ENCODE peak calls at places on chromosomes 3 and 15, in nine cellular contexts. One of them, this sample, is unnamed.
A peak's percentile ranks its signal among the peaks of the same experiment; 100 is the strongest.

GRCh38 chr3:54251705-54252104 is 129.4 kb downstream of the CACNA2D3 start:
- DNase-seq in HCT116: no peak
- DNase-seq in fibroblast of lung: no peak
- DNase-seq in GM23248: no peak
- DNase-seq in heart right ventricle: no peak
- DNase-seq in left ventricle myocardium inferior: no peak
- DNase-seq in breast epithelium: no peak
- DNase-seq in DND-41: no peak
- DNase-seq in dorsolateral prefrontal cortex: no peak
- DNase-seq in this sample: no peak

GRCh38 chr15:22786868-22787698 is 639 bp downstream of the NIPA1 start:
- DNase-seq in left ventricle myocardium inferior: no peak
- DNase-seq in HCT116: no peak
- DNase-seq in GM23248: peak; percentile 54
- DNase-seq in heart right ventricle: peak; percentile 26
- DNase-seq in dorsolateral prefrontal cortex: no peak
- DNase-seq in breast epithelium: no peak
- DNase-seq in DND-41: peak; percentile 24
- DNase-seq in fibroblast of lung: peak; percentile 15
- DNase-seq in this sample: peak; percentile 26

GRCh38 chr3:117146571-117146970 is 437.0 kb downstream of the TUSC7 start:
- DNase-seq in fibroblast of lung: no peak
- DNase-seq in GM23248: no peak
- DNase-seq in dorsolateral prefrontal cortex: no peak
- DNase-seq in breast epithelium: no peak
- DNase-seq in HCT116: no peak
- DNase-seq in heart right ventricle: no peak
- DNase-seq in left ventricle myocardium inferior: no peak
- DNase-seq in DND-41: no peak
- DNase-seq in this sample: no peak

GRCh38 chr15:92725171-92725570 is 69.6 kb upstream of the FAM174B start:
- DNase-seq in heart right ventricle: no peak
- DNase-seq in dorsolateral prefrontal cortex: no peak
- DNase-seq in left ventricle myocardium inferior: no peak
- DNase-seq in DND-41: no peak
- DNase-seq in GM23248: peak; percentile 36
- DNase-seq in HCT116: no peak
- DNase-seq in fibroblast of lung: no peak
- DNase-seq in breast epithelium: no peak
- DNase-seq in this sample: no peak

GRCh38 chr3:159776779-159777178 is 211.9 kb upstream of the IL12A start:
- DNase-seq in heart right ventricle: no peak
- DNase-seq in GM23248: peak; percentile 28
- DNase-seq in DND-41: no peak
- DNase-seq in dorsolateral prefrontal cortex: no peak
- DNase-seq in fibroblast of lung: no peak
- DNase-seq in HCT116: no peak
- DNase-seq in left ventricle myocardium inferior: peak; percentile 42
- DNase-seq in breast epithelium: no peak
- DNase-seq in this sample: no peak

GRCh38 chr3:156174229-156174847 is 54.0 kb downstream of the KCNAB1 start:
- DNase-seq in GM23248: peak; percentile 71
- DNase-seq in DND-41: no peak
- DNase-seq in HCT116: peak; percentile 16
- DNase-seq in left ventricle myocardium inferior: no peak
- DNase-seq in dorsolateral prefrontal cortex: no peak
- DNase-seq in breast epithelium: no peak
- DNase-seq in heart right ventricle: no peak
- DNase-seq in fibroblast of lung: peak; percentile 36
- DNase-seq in this sample: no peak

GRCh38 chr15:66292261-66293084 is 895 bp upstream of the DIS3L start:
- DNase-seq in heart right ventricle: no peak
- DNase-seq in GM23248: no peak
- DNase-seq in breast epithelium: no peak
- DNase-seq in HCT116: no peak
- DNase-seq in dorsolateral prefrontal cortex: no peak
- DNase-seq in left ventricle myocardium inferior: no peak
- DNase-seq in fibroblast of lung: no peak
- DNase-seq in DND-41: peak; percentile 15
- DNase-seq in this sample: no peak

GRCh38 chr15:85905626-85906025 is 110.9 kb upstream of the KLHL25 start:
- DNase-seq in fibroblast of lung: no peak
- DNase-seq in heart right ventricle: no peak
- DNase-seq in GM23248: no peak
- DNase-seq in left ventricle myocardium inferior: no peak
- DNase-seq in HCT116: no peak
- DNase-seq in breast epithelium: no peak
- DNase-seq in DND-41: no peak
- DNase-seq in dorsolateral prefrontal cortex: no peak
- DNase-seq in this sample: no peak

GRCh38 chr15:67917037-67917436 is 77.2 kb upstream of the RNU6-1 start:
- DNase-seq in GM23248: peak; percentile 12
- DNase-seq in heart right ventricle: peak; percentile 38
- DNase-seq in breast epithelium: no peak
- DNase-seq in HCT116: no peak
- DNase-seq in DND-41: no peak
- DNase-seq in left ventricle myocardium inferior: peak; percentile 35
- DNase-seq in fibroblast of lung: no peak
- DNase-seq in dorsolateral prefrontal cortex: no peak
- DNase-seq in this sample: peak; percentile 33

GRCh38 chr3:16606398-16606797 is 1.2 kb upstream of the DAZL start:
- DNase-seq in fibroblast of lung: no peak
- DNase-seq in heart right ventricle: no peak
- DNase-seq in breast epithelium: no peak
- DNase-seq in HCT116: no peak
- DNase-seq in dorsolateral prefrontal cortex: no peak
- DNase-seq in GM23248: peak; percentile 7
- DNase-seq in DND-41: no peak
- DNase-seq in left ventricle myocardium inferior: no peak
- DNase-seq in this sample: no peak

GRCh38 chr3:112770026-112770626 is 76.5 kb downstream of the CD200R1L start:
- DNase-seq in dorsolateral prefrontal cortex: no peak
- DNase-seq in DND-41: no peak
- DNase-seq in heart right ventricle: peak; percentile 27
- DNase-seq in HCT116: peak; percentile 10
- DNase-seq in fibroblast of lung: peak; percentile 65
- DNase-seq in GM23248: peak; percentile 94
- DNase-seq in left ventricle myocardium inferior: peak; percentile 51
- DNase-seq in breast epithelium: no peak
- DNase-seq in this sample: no peak

GRCh38 chr15:91548588-91548987 is 304.9 kb upstream of the SLCO3A1 start:
- DNase-seq in fibroblast of lung: peak; percentile 12
- DNase-seq in heart right ventricle: peak; percentile 39
- DNase-seq in GM23248: no peak
- DNase-seq in HCT116: no peak
- DNase-seq in left ventricle myocardium inferior: peak; percentile 53
- DNase-seq in breast epithelium: no peak
- DNase-seq in DND-41: no peak
- DNase-seq in dorsolateral prefrontal cortex: no peak
- DNase-seq in this sample: no peak

GRCh38 chr3:188439080-188439479 is 285.1 kb downstream of the LPP start:
- DNase-seq in left ventricle myocardium inferior: no peak
- DNase-seq in fibroblast of lung: no peak
- DNase-seq in DND-41: peak; percentile 48
- DNase-seq in heart right ventricle: no peak
- DNase-seq in breast epithelium: no peak
- DNase-seq in HCT116: no peak
- DNase-seq in dorsolateral prefrontal cortex: no peak
- DNase-seq in GM23248: no peak
- DNase-seq in this sample: no peak

GRCh38 chr3:137572931-137573330 is 191.2 kb upstream of the SOX14 start:
- DNase-seq in left ventricle myocardium inferior: no peak
- DNase-seq in GM23248: no peak
- DNase-seq in breast epithelium: no peak
- DNase-seq in DND-41: no peak
- DNase-seq in fibroblast of lung: no peak
- DNase-seq in HCT116: no peak
- DNase-seq in dorsolateral prefrontal cortex: no peak
- DNase-seq in heart right ventricle: no peak
- DNase-seq in this sample: no peak

GRCh38 chr15:101437618-101438481 is 51.7 kb downstream of the PCSK6 start:
- DNase-seq in dorsolateral prefrontal cortex: no peak
- DNase-seq in left ventricle myocardium inferior: no peak
- DNase-seq in GM23248: no peak
- DNase-seq in fibroblast of lung: no peak
- DNase-seq in HCT116: no peak
- DNase-seq in breast epithelium: no peak
- DNase-seq in DND-41: no peak
- DNase-seq in heart right ventricle: no peak
- DNase-seq in this sample: no peak
- H3K27ac ChIP-seq in dorsolateral prefrontal cortex: peak overlapping the region; percentile 63
- H3K27ac ChIP-seq in left ventricle myocardium inferior: peak overlapping the region; percentile 79
- H3K27ac ChIP-seq in GM23248: no peak overlapping the region
- H3K27ac ChIP-seq in fibroblast of lung: no peak overlapping the region
- H3K27ac ChIP-seq in HCT116: no peak overlapping the region
- H3K27ac ChIP-seq in breast epithelium: peak overlapping the region; percentile 41
- H3K27ac ChIP-seq in DND-41: no peak overlapping the region
- H3K27ac ChIP-seq in heart right ventricle: no peak overlapping the region
- H3K27ac ChIP-seq in this sample: no peak overlapping the region

GRCh38 chr3:51985063-51985462 is 1.7 kb downstream of the ACY1 start:
- DNase-seq in GM23248: no peak
- DNase-seq in HCT116: no peak
- DNase-seq in DND-41: no peak
- DNase-seq in dorsolateral prefrontal cortex: no peak
- DNase-seq in heart right ventricle: no peak
- DNase-seq in left ventricle myocardium inferior: no peak
- DNase-seq in fibroblast of lung: no peak
- DNase-seq in breast epithelium: no peak
- DNase-seq in this sample: no peak
- H3K4me3 ChIP-seq in GM23248: no peak overlapping the region
- H3K4me3 ChIP-seq in HCT116: no peak overlapping the region
- H3K4me3 ChIP-seq in DND-41: no peak overlapping the region
- H3K4me3 ChIP-seq in dorsolateral prefrontal cortex: no peak overlapping the region
- H3K4me3 ChIP-seq in heart right ventricle: no peak overlapping the region
- H3K4me3 ChIP-seq in left ventricle myocardium inferior: no peak overlapping the region
- H3K4me3 ChIP-seq in fibroblast of lung: no peak overlapping the region
- H3K4me3 ChIP-seq in breast epithelium: no peak overlapping the region
- H3K4me3 ChIP-seq in this sample: no peak overlapping the region

GRCh38 chr3:185856652-185857051 is 31.8 kb upstream of the IGF2BP2 start:
- DNase-seq in HCT116: no peak
- DNase-seq in breast epithelium: no peak
- DNase-seq in DND-41: no peak
- DNase-seq in fibroblast of lung: no peak
- DNase-seq in GM23248: no peak
- DNase-seq in left ventricle myocardium inferior: no peak
- DNase-seq in dorsolateral prefrontal cortex: no peak
- DNase-seq in heart right ventricle: no peak
- DNase-seq in this sample: no peak

GRCh38 chr3:185852562-185853135 is 27.8 kb upstream of the IGF2BP2 start:
- DNase-seq in left ventricle myocardium inferior: no peak
- DNase-seq in heart right ventricle: no peak
- DNase-seq in GM23248: peak; percentile 31
- DNase-seq in dorsolateral prefrontal cortex: no peak
- DNase-seq in HCT116: no peak
- DNase-seq in breast epithelium: no peak
- DNase-seq in fibroblast of lung: peak; percentile 34
- DNase-seq in DND-41: no peak
- DNase-seq in this sample: no peak

GRCh38 chr3:185859294-185859972 is 34.6 kb upstream of the IGF2BP2 start:
- DNase-seq in DND-41: no peak
- DNase-seq in HCT116: no peak
- DNase-seq in breast epithelium: no peak
- DNase-seq in GM23248: no peak
- DNase-seq in fibroblast of lung: no peak
- DNase-seq in dorsolateral prefrontal cortex: no peak
- DNase-seq in left ventricle myocardium inferior: no peak
- DNase-seq in heart right ventricle: no peak
- DNase-seq in this sample: no peak

GRCh38 chr3:185858502-185859225 is 33.8 kb upstream of the IGF2BP2 start:
- DNase-seq in heart right ventricle: no peak
- DNase-seq in left ventricle myocardium inferior: no peak
- DNase-seq in GM23248: no peak
- DNase-seq in HCT116: no peak
- DNase-seq in dorsolateral prefrontal cortex: no peak
- DNase-seq in fibroblast of lung: no peak
- DNase-seq in DND-41: no peak
- DNase-seq in breast epithelium: no peak
- DNase-seq in this sample: peak; percentile 16

DNA sequence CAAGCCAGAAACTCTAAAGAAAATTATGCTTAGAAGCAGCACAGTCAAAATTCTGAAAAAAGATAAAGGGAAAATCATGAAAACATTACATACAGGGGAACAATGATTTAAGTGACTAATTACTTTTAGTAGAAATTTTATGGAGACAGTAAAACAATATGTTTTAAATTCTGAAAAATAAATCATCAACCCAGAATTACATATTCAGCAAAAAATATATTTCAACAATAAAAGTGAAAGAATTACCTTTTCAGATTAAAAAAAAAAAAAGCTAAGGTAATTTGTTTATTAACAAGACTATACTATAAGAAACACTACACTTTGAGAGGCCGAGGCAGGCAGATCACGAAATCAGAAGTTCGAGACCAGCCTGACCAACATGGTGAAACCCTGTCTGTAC is 32.4 kb upstream of the IGF2BP2 start:
- DNase-seq in heart right ventricle: no peak
- DNase-seq in fibroblast of lung: no peak
- DNase-seq in DND-41: no peak
- DNase-seq in dorsolateral prefrontal cortex: no peak
- DNase-seq in breast epithelium: no peak
- DNase-seq in GM23248: no peak
- DNase-seq in left ventricle myocardium inferior: no peak
- DNase-seq in HCT116: no peak
- DNase-seq in this sample: no peak
- H3K27ac ChIP-seq in heart right ventricle: no peak overlapping the region
- H3K27ac ChIP-seq in fibroblast of lung: no peak overlapping the region
- H3K27ac ChIP-seq in DND-41: no peak overlapping the region
- H3K27ac ChIP-seq in dorsolateral prefrontal cortex: no peak overlapping the region
- H3K27ac ChIP-seq in breast epithelium: no peak overlapping the region
- H3K27ac ChIP-seq in GM23248: no peak overlapping the region
- H3K27ac ChIP-seq in left ventricle myocardium inferior: no peak overlapping the region
- H3K27ac ChIP-seq in HCT116: no peak overlapping the region
- H3K27ac ChIP-seq in this sample: no peak overlapping the region

GRCh38 chr3:184717608-184717995 is 5.7 kb upstream of the MAGEF1 start:
- DNase-seq in left ventricle myocardium inferior: no peak
- DNase-seq in HCT116: no peak
- DNase-seq in breast epithelium: no peak
- DNase-seq in DND-41: no peak
- DNase-seq in fibroblast of lung: no peak
- DNase-seq in GM23248: peak; percentile 4
- DNase-seq in heart right ventricle: no peak
- DNase-seq in dorsolateral prefrontal cortex: no peak
- DNase-seq in this sample: no peak

GRCh38 chr3:184719709-184720108 is 7.8 kb upstream of the MAGEF1 start:
- DNase-seq in left ventricle myocardium inferior: no peak
- DNase-seq in breast epithelium: no peak
- DNase-seq in fibroblast of lung: no peak
- DNase-seq in GM23248: no peak
- DNase-seq in HCT116: no peak
- DNase-seq in heart right ventricle: no peak
- DNase-seq in dorsolateral prefrontal cortex: no peak
- DNase-seq in DND-41: no peak
- DNase-seq in this sample: no peak

GRCh38 chr3:184718431-184718830 is 6.6 kb upstream of the MAGEF1 start:
- DNase-seq in GM23248: no peak
- DNase-seq in breast epithelium: no peak
- DNase-seq in HCT116: no peak
- DNase-seq in fibroblast of lung: no peak
- DNase-seq in heart right ventricle: no peak
- DNase-seq in left ventricle myocardium inferior: no peak
- DNase-seq in dorsolateral prefrontal cortex: no peak
- DNase-seq in DND-41: no peak
- DNase-seq in this sample: no peak

GRCh38 chr3:184715943-184716651 is 4.2 kb upstream of the MAGEF1 start:
- DNase-seq in HCT116: no peak
- DNase-seq in breast epithelium: no peak
- DNase-seq in fibroblast of lung: no peak
- DNase-seq in dorsolateral prefrontal cortex: no peak
- DNase-seq in GM23248: peak; percentile 47
- DNase-seq in DND-41: no peak
- DNase-seq in left ventricle myocardium inferior: no peak
- DNase-seq in heart right ventricle: no peak
- DNase-seq in this sample: no peak

GRCh38 chr3:184716652-184717607 is 5.1 kb upstream of the MAGEF1 start:
- DNase-seq in breast epithelium: no peak
- DNase-seq in GM23248: peak; percentile 82
- DNase-seq in dorsolateral prefrontal cortex: no peak
- DNase-seq in HCT116: no peak
- DNase-seq in left ventricle myocardium inferior: no peak
- DNase-seq in DND-41: no peak
- DNase-seq in fibroblast of lung: peak; percentile 72
- DNase-seq in heart right ventricle: peak; percentile 23
- DNase-seq in this sample: peak; percentile 19
- H3K4me3 ChIP-seq in breast epithelium: no peak overlapping the region
- H3K4me3 ChIP-seq in GM23248: peak overlapping the region; percentile 31
- H3K4me3 ChIP-seq in dorsolateral prefrontal cortex: peak overlapping the region; percentile 1
- H3K4me3 ChIP-seq in HCT116: no peak overlapping the region
- H3K4me3 ChIP-seq in left ventricle myocardium inferior: no peak overlapping the region
- H3K4me3 ChIP-seq in DND-41: no peak overlapping the region
- H3K4me3 ChIP-seq in fibroblast of lung: peak overlapping the region; percentile 24
- H3K4me3 ChIP-seq in heart right ventricle: no peak overlapping the region
- H3K4me3 ChIP-seq in this sample: no peak overlapping the region

This sample was measured in adrenal gland.